ENCODE peak calls at places on chromosomes 16 and 17, in nine cellular contexts. R is left ventricle myocardium inferior; E is CD4-positive, alpha-beta T cell; O is AG09319; A is GM13977; Z is fibroblast of lung; B is OCI-LY7; G is foreskin fibroblast; X is pancreas. S is an unnamed sample.

GRCh38 chr16:81647527-81647926 is 131.6 kb upstream of the PLCG2 start:
- DNase-seq in B (no peak), R (no peak), X (no peak), E (no peak), G (peak), Z (peak), O (no peak), A (no peak), S (peak)

GRCh38 chr17:74502866-74503265 is 28.4 kb downstream of the CD300LB start:
- DNase-seq in A (no peak), X (no peak), O (no peak), G (no peak), B (no peak), E (no peak), Z (no peak), R (no peak), S (no peak)

GRCh38 chr17:80722656-80723055 is 178.0 kb downstream of the RPTOR start:
- DNase-seq in E (no peak), Z (no peak), R (no peak), B (no peak), G (no peak), O (no peak), X (no peak), A (no peak), S (no peak)

GRCh38 chr16:66382966-66383299 is 16.4 kb downstream of the CDH5 start:
- DNase-seq in G (peak), A (no peak), R (no peak), E (no peak), Z (peak), O (no peak), X (no peak), B (no peak), S (peak)

GRCh38 chr17:65117384-65118035 is 19.7 kb upstream of the RGS9 start:
- DNase-seq in X (no peak), O (no peak), Z (no peak), A (no peak), E (no peak), B (no peak), R (no peak), G (no peak), S (no peak)

GRCh38 chr17:27846042-27846655 is 45.8 kb upstream of the NOS2 start:
- DNase-seq in X (no peak), G (no peak), Z (no peak), O (no peak), E (peak), A (no peak), R (no peak), B (no peak), S (no peak)

GRCh38 chr17:77147357-77147801 is 6.6 kb downstream of the SEC14L1 start:
- DNase-seq in Z (no peak), B (peak), O (no peak), X (peak), G (no peak), A (peak), R (no peak), E (no peak), S (no peak)

GRCh38 chr16:55248494-55248893 is 75.5 kb upstream of the IRX6 start:
- DNase-seq in B (no peak), X (no peak), R (no peak), E (no peak), G (no peak), Z (no peak), A (no peak), O (no peak), S (no peak)

GRCh38 chr17:45311762-45312476 is 4.9 kb downstream of the MAP3K14 start:
- DNase-seq in A (peak), E (peak), O (no peak), Z (no peak), X (peak), R (peak), B (peak), G (peak), S (peak)

GRCh38 chr16:61814716-61815347 is 221.4 kb downstream of the CDH8 start:
- DNase-seq in X (no peak), A (no peak), O (no peak), Z (no peak), R (no peak), G (no peak), E (no peak), B (no peak), S (no peak)

GRCh38 chr17:65261682-65262636 is 124.8 kb downstream of the RGS9 start:
- DNase-seq in R (no peak), A (no peak), E (no peak), Z (no peak), B (no peak), O (no peak), X (no peak), G (peak), S (no peak)

GRCh38 chr16:1487395-1488053 is 1.2 kb downstream of the PTX4 start:
- DNase-seq in E (no peak), O (no peak), A (no peak), Z (no peak), B (no peak), G (no peak), X (no peak), R (no peak), S (no peak)

GRCh38 chr17:16104189-16104588 is 104.6 kb downstream of the TTC19 start:
- DNase-seq in O (no peak), X (no peak), E (no peak), G (no peak), A (no peak), R (no peak), Z (no peak), B (no peak), S (no peak)

GRCh38 chr17:81397314-81398169 is 2.3 kb downstream of the BAHCC1 start:
- DNase-seq in G (peak), O (no peak), X (no peak), R (no peak), Z (peak), E (no peak), A (no peak), B (no peak), S (peak)

GRCh38 chr16:70747703-70748631 is 53.0 kb downstream of the VAC14 start:
- DNase-seq in E (no peak), A (no peak), O (no peak), R (no peak), B (no peak), G (peak), X (no peak), Z (peak), S (no peak)

GRCh38 chr16:66519482-66519881 is 30.4 kb downstream of the TK2 start:
- DNase-seq in G (no peak), E (no peak), A (no peak), R (no peak), B (no peak), X (no peak), O (no peak), Z (no peak), S (no peak)

GRCh38 chr17:80984749-80985148 is 6.9 kb upstream of the CHMP6 start:
- DNase-seq in R (no peak), Z (peak), X (no peak), A (no peak), O (peak), B (no peak), G (peak), E (no peak), S (peak)

GRCh38 chr17:21204923-21205322 is 9.0 kb downstream of the TMEM11 start:
- DNase-seq in Z (no peak), E (no peak), G (peak), B (no peak), O (no peak), X (no peak), A (no peak), R (no peak), S (no peak)

GRCh38 chr17:81665205-81666091 is 957 bp downstream of the OXLD1 start:
- DNase-seq in E (no peak), G (peak), X (no peak), O (no peak), A (no peak), B (peak), Z (peak), R (no peak), S (no peak)

GRCh38 chr17:39231091-39231561 is 5.4 kb upstream of the STAC2 start:
- DNase-seq in Z (no peak), G (no peak), O (no peak), X (no peak), E (no peak), A (no peak), B (no peak), R (no peak), S (no peak)

GRCh38 chr17:56297142-56297541 is 143.9 kb downstream of the ANKFN1 start:
- DNase-seq in Z (peak), E (peak), X (no peak), O (no peak), B (no peak), G (peak), A (no peak), R (no peak), S (peak)

GRCh38 chr17:60960398-60961065 is 282.9 kb downstream of the BCAS3 start:
- DNase-seq in O (no peak), B (no peak), A (no peak), G (no peak), R (no peak), X (no peak), Z (no peak), E (no peak), S (no peak)

GRCh38 chr17:48804936-48805411 is 12.1 kb downstream of the TTLL6 start:
- DNase-seq in G (peak), X (peak), O (no peak), E (peak), R (peak), B (peak), A (peak), Z (peak), S (no peak)

GRCh38 chr16:82773018-82773417 is 146.2 kb downstream of the CDH13 start:
- DNase-seq in E (no peak), A (no peak), G (no peak), X (no peak), R (no peak), Z (no peak), B (no peak), O (no peak), S (no peak)

GRCh38 chr16:68529931-68530667 is 9.0 kb upstream of the ZFP90 start:
- DNase-seq in E (peak), G (peak), R (peak), Z (peak), O (peak), B (peak), A (peak), X (peak), S (peak)

GRCh38 chr16:26281681-26282080 is 589.9 kb downstream of the HS3ST4 start:
- DNase-seq in A (no peak), G (no peak), E (no peak), O (no peak), R (no peak), B (no peak), Z (no peak), X (no peak), S (no peak)

GRCh38 chr17:58757162-58757613 is 1.5 kb downstream of the PPM1E start:
- DNase-seq in X (no peak), E (no peak), A (no peak), G (no peak), O (no peak), B (no peak), Z (no peak), R (no peak), S (no peak)

GRCh38 chr17:42010898-42011516 is 6.2 kb downstream of the DNAJC7 start:
- DNase-seq in Z (peak), A (peak), E (no peak), X (no peak), R (no peak), O (no peak), G (peak), B (no peak), S (peak)

GRCh38 chr16:77290451-77291110 is 91.4 kb downstream of the SYCE1L start:
- DNase-seq in G (peak), O (no peak), R (no peak), A (no peak), B (no peak), E (no peak), X (no peak), Z (peak), S (no peak)

GRCh38 chr17:58329808-58330543 is 1.4 kb upstream of the TSPOAP1 start:
- DNase-seq in Z (no peak), X (no peak), A (no peak), B (peak), O (no peak), R (no peak), E (peak), G (no peak), S (no peak)

GRCh38 chr17:41486809-41487530 is 2.7 kb downstream of the KRT36 start:
- DNase-seq in A (peak), R (no peak), G (no peak), O (no peak), Z (no peak), X (peak), E (peak), B (peak), S (no peak)

GRCh38 chr16:31876955-31877828 is 3.6 kb downstream of the ZNF267 start:
- DNase-seq in B (no peak), R (no peak), X (no peak), Z (peak), E (no peak), G (peak), O (peak), A (peak), S (peak)

GRCh38 chr17:58513913-58514794 is at the start of gene MTMR4:
- DNase-seq in O (no peak), G (peak), B (peak), Z (peak), R (peak), X (peak), E (peak), A (peak), S (peak)

GRCh38 chr17:43827596-43827995 is 5.3 kb downstream of the MPP3 start:
- DNase-seq in Z (no peak), X (no peak), G (no peak), A (no peak), B (no peak), O (no peak), R (no peak), E (no peak), S (no peak)

GRCh38 chr17:69357701-69358100 is 30.8 kb upstream of the ABCA5 start:
- DNase-seq in O (no peak), R (no peak), B (peak), A (no peak), G (no peak), E (no peak), X (no peak), Z (peak), S (no peak)

GRCh38 chr16:10895053-10895946 is 18.3 kb downstream of the CIITA start:
- DNase-seq in R (peak), X (no peak), G (peak), A (no peak), O (no peak), Z (peak), B (peak), E (peak), S (no peak)

DNA sequence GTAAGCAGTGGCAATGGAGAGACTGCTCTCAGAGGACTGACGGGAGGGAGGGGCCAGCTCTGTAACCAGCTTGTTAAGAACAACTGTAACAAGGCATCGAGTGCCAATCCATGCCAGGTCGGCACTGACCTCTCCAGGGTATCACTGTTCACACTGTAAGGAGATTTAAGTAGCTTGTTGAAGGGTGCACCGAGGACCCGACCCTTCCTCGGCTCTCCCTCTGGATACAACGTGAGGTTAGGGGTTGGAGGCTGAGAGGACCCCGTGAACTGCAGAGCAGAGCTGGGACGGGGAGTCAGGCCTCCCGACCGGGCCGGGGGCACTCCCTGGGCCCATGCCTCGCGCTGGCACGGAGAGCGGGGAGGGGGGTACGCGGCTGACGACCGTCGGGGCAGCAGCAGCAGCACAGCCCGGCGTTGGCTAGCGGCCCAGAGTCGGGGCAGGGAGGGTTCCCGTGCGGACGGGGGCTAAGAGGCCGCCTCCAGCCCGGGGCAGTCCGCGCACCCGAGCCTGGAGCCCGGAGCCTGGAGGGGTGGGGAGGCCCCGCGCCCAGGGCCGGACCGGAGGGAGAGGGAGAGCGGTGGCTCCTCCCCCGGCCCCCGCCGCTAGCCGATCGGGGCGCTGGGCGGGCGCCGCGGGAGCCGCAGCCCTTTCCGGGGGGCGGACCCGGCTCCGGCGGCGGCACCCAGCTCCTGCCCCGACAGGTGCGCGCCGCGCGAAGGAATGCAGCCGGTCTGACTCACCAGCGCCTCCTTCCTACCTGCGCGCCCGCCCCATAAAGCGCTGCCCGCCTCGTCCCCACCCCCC is at the start of gene ITGB4:
- DNase-seq in A (peak), X (peak), G (peak), B (peak), O (no peak), R (peak), E (peak), Z (no peak), S (no peak)
- TF ChIP-seq CTCF in A (no peak), X (no peak), G (no peak), B (peak), O (no peak), R (no peak), E (no peak), Z (no peak), S (no peak)

GRCh38 chr16:19560078-19560477 is 4.6 kb downstream of the VPS35L start:
- DNase-seq in Z (no peak), G (no peak), B (no peak), A (no peak), O (no peak), X (no peak), E (no peak), R (no peak), S (no peak)

GRCh38 chr16:19555186-19555937 is at the start of gene VPS35L:
- DNase-seq in Z (peak), X (peak), A (peak), R (peak), G (peak), O (peak), E (peak), B (peak), S (peak)

GRCh38 chr16:19559242-19559910 is 3.9 kb downstream of the VPS35L start:
- DNase-seq in E (no peak), X (no peak), R (no peak), B (peak), G (peak), A (peak), Z (peak), O (no peak), S (peak)

GRCh38 chr16:19555938-19556778 is 655 bp downstream of the VPS35L start:
- DNase-seq in R (no peak), E (no peak), B (peak), Z (peak), X (peak), A (peak), G (peak), O (no peak), S (peak)
- TF ChIP-seq CTCF in R (peak), E (no peak), B (peak), Z (peak), X (no peak), A (no peak), G (peak), O (peak), S (peak)

GRCh38 chr17:33290156-33290697 is 2.9 kb downstream of the ASIC2 start:
- DNase-seq in E (no peak), O (no peak), Z (no peak), A (no peak), R (no peak), X (no peak), B (no peak), G (no peak), S (no peak)

GRCh38 chr17:33287096-33287495 is 6.0 kb downstream of the ASIC2 start:
- DNase-seq in A (no peak), X (no peak), Z (no peak), O (no peak), E (no peak), B (no peak), G (no peak), R (no peak), S (no peak)

GRCh38 chr17:33291248-33292183 is 1.6 kb downstream of the ASIC2 start:
- DNase-seq in A (peak), Z (peak), R (no peak), G (peak), B (no peak), X (no peak), E (no peak), O (no peak), S (no peak)

GRCh38 chr17:33292184-33292980 is 713 bp downstream of the ASIC2 start:
- DNase-seq in O (no peak), X (no peak), Z (peak), G (peak), A (peak), E (no peak), B (no peak), R (no peak), S (no peak)

DNA sequence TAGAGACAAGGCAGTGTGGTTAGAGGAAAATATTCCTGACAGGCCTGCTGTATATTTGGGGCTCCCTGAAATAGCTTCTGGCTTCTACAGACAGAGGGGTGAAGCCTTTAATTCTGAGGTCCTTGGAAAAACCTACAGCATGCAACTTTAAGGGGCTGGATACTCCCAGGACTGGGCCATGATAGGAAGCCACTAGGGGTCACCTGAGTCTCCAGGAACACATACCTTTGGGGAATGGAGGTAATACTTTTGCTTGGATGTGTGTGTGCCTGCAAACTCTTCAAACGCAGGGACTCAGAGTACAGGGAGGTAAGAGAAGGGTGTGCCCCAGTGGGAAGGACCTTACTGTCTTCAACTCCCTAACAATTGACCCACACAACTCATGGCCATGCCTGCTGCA is 4.1 kb downstream of the ASIC2 start:
- DNase-seq in X (no peak), R (no peak), B (no peak), E (no peak), Z (no peak), G (no peak), A (no peak), O (no peak), S (no peak)
- TF ChIP-seq CTCF in X (no peak), R (no peak), B (no peak), E (no peak), Z (no peak), G (no peak), A (no peak), O (no peak), S (no peak)

GRCh38 chr17:47712330-47713023 is 18.5 kb downstream of the TBKBP1 start:
- DNase-seq in B (no peak), O (no peak), G (no peak), Z (no peak), A (no peak), R (no peak), E (no peak), X (no peak), S (no peak)

GRCh38 chr17:47715669-47716325 is 17.2 kb upstream of the TBX21 start:
- DNase-seq in B (no peak), R (no peak), E (no peak), X (no peak), A (no peak), G (no peak), Z (no peak), O (no peak), S (no peak)

GRCh38 chr17:47716381-47716780 is 16.7 kb upstream of the TBX21 start:
- DNase-seq in A (no peak), Z (no peak), R (no peak), X (no peak), B (no peak), E (no peak), G (no peak), O (no peak), S (no peak)

GRCh38 chr17:47714773-47715396 is 18.2 kb upstream of the TBX21 start:
- DNase-seq in Z (no peak), G (no peak), E (no peak), B (no peak), A (peak), X (no peak), R (no peak), O (no peak), S (no peak)

DNA sequence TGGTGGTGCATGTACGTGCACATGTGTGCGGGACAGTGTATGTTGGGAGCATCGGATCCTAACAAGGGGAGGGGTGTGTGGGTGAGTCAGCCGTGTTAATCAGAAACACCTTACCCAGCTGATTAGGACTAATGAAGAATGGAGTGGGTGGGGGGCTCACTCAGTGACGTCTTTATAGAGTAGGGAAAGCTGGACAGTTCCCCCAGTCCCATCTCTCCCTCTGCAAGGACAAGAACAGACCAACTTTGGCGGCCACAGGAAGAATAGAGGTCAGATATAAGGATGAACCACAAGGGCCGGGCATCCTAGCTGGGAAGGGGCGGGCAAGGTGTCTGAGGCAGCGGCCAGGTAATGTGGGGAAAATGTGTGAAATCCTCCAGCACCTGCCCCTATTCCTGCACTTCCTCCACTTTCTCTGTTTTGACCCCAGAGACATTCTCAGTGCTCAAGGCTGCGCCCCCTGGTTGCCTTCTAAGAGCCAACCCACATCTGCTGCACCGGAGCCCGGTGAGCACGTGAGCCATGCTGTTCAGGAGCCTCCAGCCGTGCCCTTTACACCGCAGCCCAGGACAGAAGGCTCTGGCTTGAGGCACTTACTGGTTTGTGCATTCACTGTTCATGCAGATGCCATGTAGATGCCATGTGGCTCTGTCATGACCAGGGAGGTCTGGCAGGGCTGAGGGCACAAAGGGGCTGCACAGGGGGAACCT is 18.9 kb upstream of the TBX21 start:
- DNase-seq in E (no peak), Z (no peak), A (no peak), R (no peak), B (no peak), G (no peak), X (no peak), O (no peak), S (no peak)
- TF ChIP-seq CTCF in E (no peak), Z (no peak), A (peak), R (no peak), B (peak), G (no peak), X (no peak), O (no peak), S (peak)

S was measured in HFFc6.